ENCODE peak calls at places on chromosomes 6 and 20, in four cellular contexts. One of them, this sample, is unnamed.

GRCh38 chr20:16526433-16527380 is 46.5 kb downstream of the KIF16B start:
- DNase-seq in mesenchymal stem cell: no peak
- DNase-seq in mesendoderm: peak; percentile 28
- DNase-seq in IMR-90: peak; percentile 40
- DNase-seq in this sample: no peak

GRCh38 chr6:159601211-159601610 is 91.8 kb downstream of the SOD2 start:
- DNase-seq in mesenchymal stem cell: no peak
- DNase-seq in IMR-90: no peak
- DNase-seq in mesendoderm: no peak
- DNase-seq in this sample: no peak

GRCh38 chr6:118370722-118371121 is 177.4 kb upstream of the PLN start:
- DNase-seq in IMR-90: no peak
- DNase-seq in mesendoderm: no peak
- DNase-seq in mesenchymal stem cell: peak; percentile 53
- DNase-seq in this sample: no peak

GRCh38 chr20:62219992-62220665 is at the start of gene HRH3:
- DNase-seq in IMR-90: no peak
- DNase-seq in mesenchymal stem cell: peak; percentile 25
- DNase-seq in mesendoderm: peak; percentile 60
- DNase-seq in this sample: peak; percentile 41

GRCh38 chr6:44538841-44539240 is 151.3 kb downstream of the CDC5L start:
- DNase-seq in IMR-90: no peak
- DNase-seq in mesenchymal stem cell: no peak
- DNase-seq in mesendoderm: no peak
- DNase-seq in this sample: no peak

GRCh38 chr6:32082951-32083350 is 26.2 kb downstream of the TNXB start:
- DNase-seq in mesenchymal stem cell: no peak
- DNase-seq in mesendoderm: no peak
- DNase-seq in IMR-90: no peak
- DNase-seq in this sample: peak; percentile 82

GRCh38 chr6:158175111-158175510 is 7.0 kb downstream of the GTF2H5 start:
- DNase-seq in mesendoderm: no peak
- DNase-seq in mesenchymal stem cell: no peak
- DNase-seq in IMR-90: no peak
- DNase-seq in this sample: no peak

GRCh38 chr20:22403860-22404608 is 180.3 kb downstream of the FOXA2 start:
- DNase-seq in IMR-90: no peak
- DNase-seq in mesendoderm: peak; percentile 12
- DNase-seq in mesenchymal stem cell: peak; percentile 1
- DNase-seq in this sample: no peak

GRCh38 chr6:49551126-49551865 is 828 bp downstream of the C6orf141 start:
- DNase-seq in mesendoderm: peak; percentile 55
- DNase-seq in mesenchymal stem cell: peak; percentile 43
- DNase-seq in IMR-90: no peak
- DNase-seq in this sample: no peak

GRCh38 chr6:137258170-137258569 is 39.0 kb upstream of the IFNGR1 start:
- DNase-seq in IMR-90: no peak
- DNase-seq in mesendoderm: no peak
- DNase-seq in mesenchymal stem cell: peak; percentile 35
- DNase-seq in this sample: no peak

GRCh38 chr6:41197234-41197633 is 3.7 kb downstream of the TREML2 start:
- DNase-seq in mesendoderm: no peak
- DNase-seq in IMR-90: no peak
- DNase-seq in mesenchymal stem cell: no peak
- DNase-seq in this sample: no peak

GRCh38 chr6:27795697-27796494 is 116.3 kb downstream of the OR2B2 start:
- DNase-seq in IMR-90: peak; percentile 89
- DNase-seq in mesenchymal stem cell: peak; percentile 94
- DNase-seq in mesendoderm: peak; percentile 95
- DNase-seq in this sample: peak; percentile 86

GRCh38 chr6:20811112-20811746 is 277.0 kb downstream of the CDKAL1 start:
- DNase-seq in IMR-90: peak; percentile 99
- DNase-seq in mesendoderm: peak; percentile 99
- DNase-seq in mesenchymal stem cell: peak; percentile 98
- DNase-seq in this sample: peak; percentile 96

GRCh38 chr20:24289737-24290481 is 179.5 kb upstream of the SYNDIG1 start:
- DNase-seq in mesendoderm: peak; percentile 11
- DNase-seq in mesenchymal stem cell: no peak
- DNase-seq in IMR-90: no peak
- DNase-seq in this sample: no peak

GRCh38 chr6:40931927-40932326 is 107.1 kb downstream of the UNC5CL start:
- DNase-seq in IMR-90: peak; percentile 78
- DNase-seq in mesenchymal stem cell: peak; percentile 52
- DNase-seq in mesendoderm: no peak
- DNase-seq in this sample: no peak

GRCh38 chr6:148175511-148176188 is 167.0 kb upstream of the SASH1 start:
- DNase-seq in IMR-90: peak; percentile 46
- DNase-seq in mesenchymal stem cell: no peak
- DNase-seq in mesendoderm: no peak
- DNase-seq in this sample: no peak

GRCh38 chr6:110547266-110547964 is 71.0 kb upstream of the SLC22A16 start:
- DNase-seq in IMR-90: peak; percentile 70
- DNase-seq in mesendoderm: peak; percentile 75
- DNase-seq in mesenchymal stem cell: peak; percentile 15
- DNase-seq in this sample: no peak

GRCh38 chr20:61784801-61785566 is 280.7 kb downstream of the TAF4 start:
- DNase-seq in IMR-90: no peak
- DNase-seq in mesendoderm: no peak
- DNase-seq in mesenchymal stem cell: no peak
- DNase-seq in this sample: no peak

GRCh38 chr6:69813508-69813907 is 16.7 kb upstream of the LMBRD1 start:
- DNase-seq in mesenchymal stem cell: peak; percentile 11
- DNase-seq in mesendoderm: no peak
- DNase-seq in IMR-90: no peak
- DNase-seq in this sample: no peak

GRCh38 chr6:160217073-160217472 is 41.5 kb downstream of the SLC22A2 start:
- DNase-seq in mesendoderm: no peak
- DNase-seq in mesenchymal stem cell: no peak
- DNase-seq in IMR-90: no peak
- DNase-seq in this sample: no peak

GRCh38 chr6:164409309-164410009 is 899.9 kb downstream of the C6orf118 start:
- DNase-seq in IMR-90: no peak
- DNase-seq in mesenchymal stem cell: no peak
- DNase-seq in mesendoderm: no peak
- DNase-seq in this sample: no peak

GRCh38 chr20:39269031-39269461 is 306.9 kb downstream of the DHX35 start:
- DNase-seq in mesenchymal stem cell: peak; percentile 7
- DNase-seq in IMR-90: peak; percentile 3
- DNase-seq in mesendoderm: peak; percentile 64
- DNase-seq in this sample: no peak

GRCh38 chr20:59823860-59824259 is 109.6 kb downstream of the SYCP2 start:
- DNase-seq in IMR-90: no peak
- DNase-seq in mesendoderm: no peak
- DNase-seq in mesenchymal stem cell: no peak
- DNase-seq in this sample: no peak

GRCh38 chr6:109820706-109821350 is 129.7 kb downstream of the FIG4 start:
- DNase-seq in mesendoderm: no peak
- DNase-seq in mesenchymal stem cell: no peak
- DNase-seq in IMR-90: no peak
- DNase-seq in this sample: no peak

GRCh38 chr6:113564401-113565161 is 292.6 kb upstream of the MARCKS start:
- DNase-seq in mesenchymal stem cell: peak; percentile 99
- DNase-seq in IMR-90: peak; percentile 92
- DNase-seq in mesendoderm: peak; percentile 97
- DNase-seq in this sample: no peak

GRCh38 chr6:97925504-97925903 is 642.5 kb upstream of the MMS22L start:
- DNase-seq in mesenchymal stem cell: no peak
- DNase-seq in IMR-90: no peak
- DNase-seq in mesendoderm: peak; percentile 42
- DNase-seq in this sample: peak; percentile 2

GRCh38 chr20:63099426-63100267 is 92.9 kb upstream of the BHLHE23 start:
- DNase-seq in mesendoderm: no peak
- DNase-seq in mesenchymal stem cell: no peak
- DNase-seq in IMR-90: no peak
- DNase-seq in this sample: no peak

GRCh38 chr20:57147185-57147584 is 119.3 kb downstream of the BMP7 start:
- DNase-seq in IMR-90: no peak
- DNase-seq in mesendoderm: no peak
- DNase-seq in mesenchymal stem cell: no peak
- DNase-seq in this sample: no peak

GRCh38 chr20:38023181-38024085 is 9.8 kb downstream of the TTI1 start:
- DNase-seq in mesendoderm: no peak
- DNase-seq in mesenchymal stem cell: peak; percentile 93
- DNase-seq in IMR-90: peak; percentile 96
- DNase-seq in this sample: no peak

GRCh38 chr20:34560614-34561013 is 2.1 kb downstream of the MAP1LC3A start:
- DNase-seq in IMR-90: no peak
- DNase-seq in mesenchymal stem cell: no peak
- DNase-seq in mesendoderm: no peak
- DNase-seq in this sample: no peak

GRCh38 chr20:4830212-4830607 is 108.5 kb downstream of the PRND start:
- DNase-seq in mesendoderm: no peak
- DNase-seq in IMR-90: no peak
- DNase-seq in mesenchymal stem cell: no peak
- DNase-seq in this sample: no peak

GRCh38 chr20:40687384-40688128 is 1.5 kb downstream of the MAFB start:
- DNase-seq in mesenchymal stem cell: peak; percentile 46
- DNase-seq in IMR-90: no peak
- DNase-seq in mesendoderm: peak; percentile 76
- DNase-seq in this sample: no peak

GRCh38 chr6:116847234-116847633 is 18.4 kb upstream of the GPRC6A start:
- DNase-seq in IMR-90: peak; percentile 41
- DNase-seq in mesendoderm: peak; percentile 35
- DNase-seq in mesenchymal stem cell: peak; percentile 44
- DNase-seq in this sample: no peak

GRCh38 chr20:35502352-35502751 is 27.1 kb downstream of the C20orf173 start:
- DNase-seq in mesendoderm: no peak
- DNase-seq in IMR-90: no peak
- DNase-seq in mesenchymal stem cell: no peak
- DNase-seq in this sample: no peak

GRCh38 chr6:106702046-106702445 is 72.7 kb downstream of the QRSL1 start:
- DNase-seq in IMR-90: no peak
- DNase-seq in mesendoderm: no peak
- DNase-seq in mesenchymal stem cell: no peak
- DNase-seq in this sample: no peak

GRCh38 chr6:58290177-58290576 is 972.7 kb downstream of the PRIM2 start:
- DNase-seq in mesendoderm: no peak
- DNase-seq in mesenchymal stem cell: no peak
- DNase-seq in IMR-90: no peak
- DNase-seq in this sample: no peak
- H3K23ac ChIP-seq in mesendoderm: no peak overlapping the region
- H3K23ac ChIP-seq in mesenchymal stem cell: no peak overlapping the region
- H3K23ac ChIP-seq in IMR-90: no peak overlapping the region
- H3K23ac ChIP-seq in this sample: no peak overlapping the region

GRCh38 chr6:89278956-89279355 is 36.1 kb downstream of the GABRR2 start:
- DNase-seq in mesendoderm: no peak
- DNase-seq in IMR-90: no peak
- DNase-seq in mesenchymal stem cell: no peak
- DNase-seq in this sample: no peak

GRCh38 chr6:89284963-89285735 is 29.9 kb downstream of the GABRR2 start:
- DNase-seq in mesendoderm: no peak
- DNase-seq in IMR-90: no peak
- DNase-seq in mesenchymal stem cell: no peak
- DNase-seq in this sample: no peak

GRCh38 chr6:89284081-89284480 is 31.0 kb downstream of the GABRR2 start:
- DNase-seq in mesendoderm: no peak
- DNase-seq in mesenchymal stem cell: no peak
- DNase-seq in IMR-90: no peak
- DNase-seq in this sample: no peak

GRCh38 chr6:89282749-89283148 is 32.4 kb downstream of the GABRR2 start:
- DNase-seq in IMR-90: no peak
- DNase-seq in mesendoderm: no peak
- DNase-seq in mesenchymal stem cell: no peak
- DNase-seq in this sample: no peak

DNA sequence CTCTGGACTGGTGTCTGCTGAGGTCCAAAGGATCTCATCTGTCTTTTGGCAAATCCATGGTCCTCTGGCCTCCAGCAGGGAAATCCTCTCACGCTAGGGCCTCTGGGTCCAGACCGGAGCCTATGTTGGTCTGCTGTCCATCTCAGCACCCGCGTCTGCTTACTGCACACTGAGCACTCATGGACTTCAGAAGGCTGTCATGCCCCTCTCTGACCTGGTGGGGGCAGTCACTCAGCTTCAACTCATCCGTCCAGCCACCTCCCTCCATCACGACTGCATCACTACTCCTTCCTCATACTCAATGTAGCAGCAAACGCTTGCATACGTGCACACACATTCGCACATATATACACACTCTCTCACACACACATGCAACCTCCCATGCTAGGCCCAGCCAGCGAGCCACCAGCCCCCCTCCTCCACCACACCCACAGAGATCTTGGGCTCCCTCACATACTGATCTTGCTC is 33.3 kb downstream of the GABRR2 start:
- DNase-seq in IMR-90: peak; percentile 42
- DNase-seq in mesenchymal stem cell: peak; percentile 22
- DNase-seq in mesendoderm: peak; percentile 87
- DNase-seq in this sample: peak; percentile 23
- H4K8ac ChIP-seq in IMR-90: no peak overlapping the region
- H4K8ac ChIP-seq in mesenchymal stem cell: no peak overlapping the region
- H4K8ac ChIP-seq in mesendoderm: no peak overlapping the region
- H4K8ac ChIP-seq in this sample: no peak overlapping the region

GRCh38 chr6:37675606-37676005 is 22.1 kb downstream of the MDGA1 start:
- DNase-seq in mesendoderm: no peak
- DNase-seq in IMR-90: no peak
- DNase-seq in mesenchymal stem cell: no peak
- DNase-seq in this sample: no peak

GRCh38 chr6:37680668-37681067 is 17.0 kb downstream of the MDGA1 start:
- DNase-seq in mesenchymal stem cell: no peak
- DNase-seq in mesendoderm: peak; percentile 18
- DNase-seq in IMR-90: no peak
- DNase-seq in this sample: no peak

GRCh38 chr6:37678078-37678846 is 19.4 kb downstream of the MDGA1 start:
- DNase-seq in mesendoderm: no peak
- DNase-seq in mesenchymal stem cell: no peak
- DNase-seq in IMR-90: no peak
- DNase-seq in this sample: no peak

GRCh38 chr6:37676071-37676470 is 21.6 kb downstream of the MDGA1 start:
- DNase-seq in mesenchymal stem cell: no peak
- DNase-seq in mesendoderm: no peak
- DNase-seq in IMR-90: no peak
- DNase-seq in this sample: no peak

GRCh38 chr6:37679539-37680476 is 17.9 kb downstream of the MDGA1 start:
- DNase-seq in mesenchymal stem cell: no peak
- DNase-seq in IMR-90: no peak
- DNase-seq in mesendoderm: peak; percentile 72
- DNase-seq in this sample: no peak
- H3K23ac ChIP-seq in mesenchymal stem cell: no peak overlapping the region
- H3K23ac ChIP-seq in IMR-90: no peak overlapping the region
- H3K23ac ChIP-seq in mesendoderm: peak overlapping the region; percentile 83
- H3K23ac ChIP-seq in this sample: no peak overlapping the region

GRCh38 chr6:29597184-29597583 is 12.3 kb downstream of the OR2H2 start:
- DNase-seq in mesenchymal stem cell: no peak
- DNase-seq in IMR-90: peak; percentile 5
- DNase-seq in mesendoderm: no peak
- DNase-seq in this sample: no peak

GRCh38 chr6:29603930-29604329 is 19.0 kb downstream of the OR2H2 start:
- DNase-seq in mesendoderm: no peak
- DNase-seq in mesenchymal stem cell: no peak
- DNase-seq in IMR-90: no peak
- DNase-seq in this sample: no peak

GRCh38 chr6:29603456-29603855 is 18.5 kb downstream of the OR2H2 start:
- DNase-seq in mesendoderm: no peak
- DNase-seq in IMR-90: no peak
- DNase-seq in mesenchymal stem cell: no peak
- DNase-seq in this sample: no peak

GRCh38 chr6:29598348-29598747 is 13.4 kb downstream of the OR2H2 start:
- DNase-seq in mesendoderm: no peak
- DNase-seq in mesenchymal stem cell: no peak
- DNase-seq in IMR-90: no peak
- DNase-seq in this sample: no peak

GRCh38 chr6:29602564-29603361 is 17.8 kb downstream of the OR2H2 start:
- DNase-seq in mesenchymal stem cell: peak; percentile 54
- DNase-seq in mesendoderm: peak; percentile 93
- DNase-seq in IMR-90: peak; percentile 7
- DNase-seq in this sample: no peak
- H4K8ac ChIP-seq in mesenchymal stem cell: no peak overlapping the region
- H4K8ac ChIP-seq in mesendoderm: no peak overlapping the region
- H4K8ac ChIP-seq in IMR-90: no peak overlapping the region
- H4K8ac ChIP-seq in this sample: no peak overlapping the region

This sample was measured in trophoblast cell.